ENCODE peak calls at places on chromosomes 7 and 10, in five cellular contexts. F, C, K, G and J are unnamed samples.

GRCh38 chr10:35166607-35167006 is 40.0 kb downstream of the CREM start:
- DNase-seq in G (no peak), K (no peak), F (no peak), C (no peak), J (no peak)

GRCh38 chr10:78914502-78915330 is 154.1 kb upstream of the ZMIZ1 start:
- DNase-seq in C (no peak), F (no peak), G (no peak), K (no peak), J (peak; percentile 63)

GRCh38 chr7:84060000-84060399 is 134.6 kb downstream of the SEMA3A start:
- DNase-seq in F (no peak), C (no peak), G (no peak), K (no peak), J (no peak)

GRCh38 chr7:47719675-47720074 is 137.8 kb upstream of the TNS3 start:
- DNase-seq in K (no peak), G (no peak), C (no peak), F (no peak), J (no peak)

GRCh38 chr7:87797798-87798403 is 78.3 kb downstream of the SLC25A40 start:
- DNase-seq in G (no peak), F (peak; percentile 45), K (no peak), C (peak; percentile 76), J (no peak)

GRCh38 chr7:23184709-23185354 is 3.0 kb downstream of the NUP42 start:
- DNase-seq in G (no peak), F (peak; percentile 29), C (peak; percentile 76), K (no peak), J (no peak)

GRCh38 chr7:77710861-77711260 is 14.6 kb downstream of the RSBN1L start:
- DNase-seq in F (no peak), K (no peak), G (no peak), C (no peak), J (no peak)

GRCh38 chr10:116207180-116207579 is 65.8 kb downstream of the GFRA1 start:
- DNase-seq in K (no peak), F (no peak), C (no peak), G (no peak), J (no peak)

GRCh38 chr10:65765006-65765546 is 1160.8 kb upstream of the LRRTM3 start:
- DNase-seq in G (no peak), K (no peak), F (no peak), C (no peak), J (no peak)

GRCh38 chr10:6385683-6386082 is 183.0 kb downstream of the PFKFB3 start:
- DNase-seq in C (no peak), G (no peak), K (no peak), F (no peak), J (no peak)

GRCh38 chr7:151249732-151250072 is 1.2 kb upstream of the SMARCD3 start:
- DNase-seq in G (no peak), C (no peak), K (no peak), F (peak; percentile 80), J (peak; percentile 76)

GRCh38 chr7:139436806-139437205 is 46.7 kb downstream of the KLRG2 start:
- DNase-seq in C (no peak), G (no peak), F (no peak), K (no peak), J (no peak)

GRCh38 chr7:101162551-101163280 is 2.7 kb downstream of the VGF start:
- DNase-seq in K (no peak), G (no peak), C (peak; percentile 63), F (peak; percentile 64), J (no peak)

GRCh38 chr7:105806592-105807266 is 69.7 kb downstream of the ATXN7L1 start:
- DNase-seq in G (peak; percentile 48), C (peak; percentile 78), K (no peak), F (no peak), J (no peak)

GRCh38 chr7:54409917-54410316 is 132.3 kb upstream of the VSTM2A start:
- DNase-seq in G (no peak), K (no peak), C (no peak), F (no peak), J (no peak)

GRCh38 chr7:67644149-67644548 is 647.5 kb downstream of the TYW1 start:
- DNase-seq in G (no peak), C (no peak), K (no peak), F (no peak), J (no peak)

GRCh38 chr7:150390206-150390605 is 11.1 kb downstream of the ZNF775 start:
- DNase-seq in G (no peak), F (no peak), K (no peak), C (no peak), J (no peak)

GRCh38 chr7:85186521-85187241 is at the start of gene SEMA3D:
- DNase-seq in C (peak; percentile 87), G (no peak), K (peak; percentile 88), F (peak; percentile 90), J (peak; percentile 5)

GRCh38 chr7:1950066-1950622 is 280.1 kb downstream of the ELFN1 start:
- DNase-seq in F (no peak), K (no peak), G (no peak), C (no peak), J (no peak)

GRCh38 chr10:133275683-133276092 is 980 bp downstream of the ADAM8 start:
- DNase-seq in F (no peak), K (no peak), C (no peak), G (no peak), J (no peak)

GRCh38 chr10:102405632-102406031 is 10.1 kb downstream of the NFKB2 start:
- DNase-seq in C (no peak), G (no peak), F (no peak), K (no peak), J (no peak)

GRCh38 chr10:77689339-77689738 is 51.7 kb upstream of the KCNMA1 start:
- DNase-seq in C (no peak), F (no peak), K (no peak), G (no peak), J (no peak)

GRCh38 chr10:93067443-93068365 is 6.0 kb upstream of the CYP26A1 start:
- DNase-seq in C (no peak), K (no peak), G (no peak), F (no peak), J (no peak)

GRCh38 chr7:110522751-110523200 is 568.2 kb upstream of the LRRN3 start:
- DNase-seq in G (no peak), F (no peak), C (no peak), K (no peak), J (no peak)

GRCh38 chr10:67818323-67818722 is 19.7 kb downstream of the DNAJC12 start:
- DNase-seq in G (no peak), C (peak; percentile 83), K (no peak), F (no peak), J (no peak)

GRCh38 chr10:114648368-114648767 is 9.7 kb downstream of the ABLIM1 start:
- DNase-seq in K (no peak), C (peak; percentile 71), F (no peak), G (no peak), J (no peak)

GRCh38 chr7:36806897-36807296 is 82.6 kb upstream of the AOAH start:
- DNase-seq in K (no peak), C (no peak), F (no peak), G (no peak), J (no peak)

GRCh38 chr7:50962962-50963374 is 180.3 kb upstream of the GRB10 start:
- DNase-seq in F (no peak), C (peak; percentile 96), G (no peak), K (no peak), J (no peak)

GRCh38 chr7:120991570-120991969 is 3.1 kb downstream of the CPED1 start:
- DNase-seq in F (no peak), K (no peak), C (no peak), G (no peak), J (no peak)

GRCh38 chr7:44244282-44244681 is 43.5 kb downstream of the YKT6 start:
- DNase-seq in K (no peak), G (no peak), F (peak; percentile 66), C (peak; percentile 61), J (no peak)

GRCh38 chr10:60735244-60735643 is 43.0 kb upstream of the CDK1 start:
- DNase-seq in G (no peak), K (no peak), C (no peak), F (no peak), J (no peak)